ENCODE peak calls at places on chromosomes 6 and 20, in eight cellular contexts. U is AG10803, C is IMR-90, E is cardiac muscle cell, V is mesendoderm, K is psoas muscle, Z is spleen, B is fibroblast of villous mesenchyme. R is an unnamed sample.

GRCh38 chr6:152954443-152954842 is 28.4 kb downstream of the FBXO5 start:
- DNase-seq in U (no peak), C (no peak), E (no peak), V (peak; percentile 13), K (no peak), Z (no peak), B (no peak), R (no peak)

GRCh38 chr6:137283940-137284910 is 65.0 kb upstream of the IFNGR1 start:
- DNase-seq in U (no peak), C (peak; percentile 19), E (no peak), V (no peak), K (no peak), Z (no peak), B (no peak), R (no peak)

GRCh38 chr6:133837801-133838349 is 51.0 kb upstream of the TCF21 start:
- DNase-seq in U (peak; percentile 27), C (no peak), E (peak; percentile 69), V (peak; percentile 88), K (peak; percentile 59), Z (peak; percentile 80), B (no peak), R (peak; percentile 73)

GRCh38 chr6:139364302-139364981 is 10.0 kb downstream of the CITED2 start:
- DNase-seq in U (peak; percentile 60), C (peak; percentile 63), E (peak; percentile 67), V (peak; percentile 74), K (no peak), Z (no peak), B (peak; percentile 59), R (no peak)

GRCh38 chr20:31256959-31257358 is 505 bp upstream of the DEFB115 start:
- DNase-seq in U (no peak), C (no peak), E (no peak), V (no peak), K (no peak), Z (no peak), B (no peak), R (no peak)

GRCh38 chr6:155050311-155050710 is 55.2 kb downstream of the TIAM2 start:
- DNase-seq in U (no peak), C (peak; percentile 47), E (no peak), V (no peak), K (no peak), Z (no peak), B (no peak), R (no peak)

GRCh38 chr6:73803562-73804221 is 107.7 kb downstream of the CD109 start:
- DNase-seq in U (peak; percentile 98), C (peak; percentile 97), E (peak; percentile 51), V (peak; percentile 81), K (no peak), Z (no peak), B (peak; percentile 97), R (no peak)

GRCh38 chr20:38920851-38921250 is 5.4 kb upstream of the FAM83D start:
- DNase-seq in U (no peak), C (no peak), E (no peak), V (no peak), K (no peak), Z (no peak), B (no peak), R (no peak)

GRCh38 chr20:32415494-32415893 is 57.4 kb downstream of the ASXL1 start:
- DNase-seq in U (no peak), C (no peak), E (no peak), V (no peak), K (no peak), Z (no peak), B (no peak), R (no peak)

GRCh38 chr20:57291694-57292093 is 25.3 kb upstream of the BMP7 start:
- DNase-seq in U (no peak), C (no peak), E (no peak), V (no peak), K (no peak), Z (no peak), B (no peak), R (no peak)
- H3K4me3 ChIP-seq in U (no peak overlapping the region), C (no peak overlapping the region), E (no peak overlapping the region), V (no peak overlapping the region), K (no peak overlapping the region), Z (no peak overlapping the region), B (no peak overlapping the region), R (no peak overlapping the region)

GRCh38 chr6:9521152-9521530 is 893.7 kb downstream of the TFAP2A start:
- DNase-seq in U (no peak), C (no peak), E (no peak), V (no peak), K (no peak), Z (no peak), B (no peak), R (no peak)
- H3K4me3 ChIP-seq in U (no peak overlapping the region), C (no peak overlapping the region), E (no peak overlapping the region), V (no peak overlapping the region), K (no peak overlapping the region), Z (no peak overlapping the region), B (no peak overlapping the region), R (no peak overlapping the region)

DNA sequence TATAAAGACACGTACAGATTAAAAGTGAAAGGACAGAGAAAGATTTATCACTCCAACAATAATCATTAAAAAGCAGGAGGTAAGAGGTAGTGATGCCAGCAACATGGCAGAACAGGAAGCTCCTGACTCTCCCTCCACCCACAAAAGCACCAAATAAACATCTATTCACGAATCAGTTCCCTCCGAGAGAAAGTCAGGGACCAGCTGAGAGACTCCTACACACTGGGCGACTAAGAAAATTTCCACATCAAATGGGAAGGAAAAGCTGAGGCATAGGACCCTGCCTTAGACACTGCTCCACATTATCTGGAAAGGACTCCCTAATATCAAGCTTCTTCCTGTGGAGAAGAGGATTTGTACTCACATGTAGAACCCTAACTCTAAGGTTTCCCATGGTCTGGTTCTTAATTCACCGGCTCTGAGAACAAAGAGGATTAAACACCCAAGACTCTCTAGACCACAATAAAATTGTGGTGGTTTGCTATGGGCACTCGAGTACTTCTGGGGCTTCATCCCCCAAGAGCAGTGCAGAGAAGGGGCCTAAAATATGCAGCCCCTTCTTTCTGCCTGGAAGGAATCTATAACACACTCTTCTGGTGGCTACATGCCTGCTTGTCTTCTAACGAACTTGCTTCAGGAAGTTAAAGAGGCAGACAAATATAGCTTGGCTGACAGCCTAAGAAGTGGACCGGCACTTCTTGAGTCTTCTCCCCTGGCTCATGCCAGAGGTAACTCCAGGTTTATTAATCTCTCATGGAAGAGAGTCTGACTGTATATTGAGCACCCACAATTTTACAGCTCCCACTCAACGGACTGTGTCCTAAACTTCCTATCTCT is 29.4 kb upstream of the ASF1A start:
- DNase-seq in U (no peak), C (no peak), E (peak; percentile 16), V (no peak), K (no peak), Z (no peak), B (no peak), R (no peak)
- H3K4me3 ChIP-seq in U (no peak overlapping the region), C (no peak overlapping the region), E (no peak overlapping the region), V (no peak overlapping the region), K (no peak overlapping the region), Z (no peak overlapping the region), B (no peak overlapping the region), R (no peak overlapping the region)

GRCh38 chr6:30260036-30260504 is 46.9 kb upstream of the TRIM26 start:
- DNase-seq in U (no peak), C (no peak), E (no peak), V (peak; percentile 26), K (no peak), Z (peak; percentile 76), B (peak; percentile 16), R (no peak)
- H3K4me3 ChIP-seq in U (peak overlapping the region; percentile 82), C (peak overlapping the region; percentile 86), E (peak overlapping the region; percentile 82), V (peak overlapping the region; percentile 62), K (peak overlapping the region; percentile 96), Z (peak overlapping the region; percentile 75), B (peak overlapping the region; percentile 82), R (peak overlapping the region; percentile 72)

DNA sequence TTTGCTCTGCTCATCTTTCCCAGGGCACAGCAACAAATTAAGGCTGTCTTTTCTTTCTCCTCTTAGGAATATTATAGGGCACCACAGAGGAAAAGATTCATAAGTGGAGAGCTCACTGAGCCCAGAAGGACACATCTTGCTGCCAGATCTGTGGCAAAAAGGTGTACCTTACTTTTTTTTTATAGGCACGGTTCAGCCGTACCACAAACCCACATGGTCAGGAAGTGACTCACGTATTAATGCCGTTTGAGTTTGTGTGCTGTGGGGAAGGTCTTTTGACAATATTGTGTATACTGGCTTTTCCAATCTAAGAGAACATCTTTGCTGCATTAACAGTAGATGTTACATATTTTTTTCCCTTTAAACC is 28.4 kb downstream of the PAQR8 start:
- DNase-seq in U (peak; percentile 51), C (peak; percentile 73), E (no peak), V (no peak), K (no peak), Z (no peak), B (peak; percentile 70), R (no peak)
- H3K4me3 ChIP-seq in U (no peak overlapping the region), C (no peak overlapping the region), E (no peak overlapping the region), V (no peak overlapping the region), K (no peak overlapping the region), Z (no peak overlapping the region), B (no peak overlapping the region), R (no peak overlapping the region)

GRCh38 chr20:43949741-43950618 is 35.3 kb downstream of the TOX2 start:
- DNase-seq in U (no peak), C (no peak), E (no peak), V (no peak), K (no peak), Z (peak; percentile 91), B (peak; percentile 86), R (no peak)
- H3K4me3 ChIP-seq in U (no peak overlapping the region), C (no peak overlapping the region), E (no peak overlapping the region), V (no peak overlapping the region), K (no peak overlapping the region), Z (no peak overlapping the region), B (no peak overlapping the region), R (no peak overlapping the region)

GRCh38 chr6:132443206-132443605 is 41.9 kb upstream of the MOXD1 start:
- DNase-seq in U (peak; percentile 85), C (peak; percentile 20), E (no peak), V (peak; percentile 19), K (no peak), Z (no peak), B (peak; percentile 44), R (no peak)

GRCh38 chr6:132445201-132445951 is 44.1 kb upstream of the MOXD1 start:
- DNase-seq in U (peak; percentile 93), C (peak; percentile 88), E (no peak), V (peak; percentile 27), K (no peak), Z (no peak), B (peak; percentile 32), R (no peak)

GRCh38 chr6:132446842-132447241 is 45.6 kb upstream of the MOXD1 start:
- DNase-seq in U (no peak), C (no peak), E (no peak), V (no peak), K (no peak), Z (no peak), B (no peak), R (no peak)

GRCh38 chr6:132446136-132446535 is 44.9 kb upstream of the MOXD1 start:
- DNase-seq in U (no peak), C (no peak), E (no peak), V (no peak), K (no peak), Z (no peak), B (no peak), R (no peak)
- H3K4me3 ChIP-seq in U (no peak overlapping the region), C (no peak overlapping the region), E (no peak overlapping the region), V (no peak overlapping the region), K (no peak overlapping the region), Z (no peak overlapping the region), B (no peak overlapping the region), R (no peak overlapping the region)

R was measured in RWPE2.